ENCODE peak calls at places on chromosomes 7 and 10, in nine cellular contexts. J, U, O, R, H, W, Z, F and D are unnamed samples.

GRCh38 chr7:16785316-16785715 is 19.5 kb downstream of the AGR2 start:
- DNase-seq in J (no peak), U (no peak), O (no peak), R (no peak), H (no peak), W (no peak), Z (no peak), F (no peak), D (no peak)

GRCh38 chr7:11458736-11459483 is 373.1 kb downstream of the THSD7A start:
- DNase-seq in J (peak), U (no peak), O (no peak), R (peak), H (peak), W (peak), Z (no peak), F (peak), D (no peak)

GRCh38 chr7:131183611-131184119 is 144.0 kb upstream of the MKLN1 start:
- DNase-seq in J (no peak), U (no peak), O (no peak), R (no peak), H (no peak), W (no peak), Z (no peak), F (no peak), D (no peak)

GRCh38 chr10:87092861-87093460 is 1.7 kb downstream of the GLUD1 start:
- DNase-seq in J (peak), U (peak), O (no peak), R (peak), H (peak), W (peak), Z (no peak), F (no peak), D (no peak)

GRCh38 chr10:103671126-103671525 is 177.6 kb downstream of the NEURL1 start:
- DNase-seq in J (no peak), U (no peak), O (no peak), R (no peak), H (no peak), W (no peak), Z (no peak), F (no peak), D (no peak)

GRCh38 chr10:42898037-42898960 is 115.7 kb downstream of the BMS1 start:
- DNase-seq in J (no peak), U (no peak), O (no peak), R (no peak), H (no peak), W (no peak), Z (no peak), F (no peak), D (no peak)

GRCh38 chr7:151744051-151744580 is 132.8 kb downstream of the PRKAG2 start:
- DNase-seq in J (no peak), U (no peak), O (no peak), R (no peak), H (no peak), W (no peak), Z (no peak), F (no peak), D (no peak)

GRCh38 chr7:69276011-69276729 is 322.1 kb upstream of the AUTS2 start:
- DNase-seq in J (no peak), U (no peak), O (no peak), R (peak), H (no peak), W (peak), Z (no peak), F (no peak), D (no peak)

GRCh38 chr10:35185260-35186034 is 58.8 kb downstream of the CREM start:
- DNase-seq in J (no peak), U (no peak), O (no peak), R (no peak), H (peak), W (no peak), Z (no peak), F (no peak), D (no peak)

GRCh38 chr10:112912441-112912911 is 37.6 kb upstream of the TCF7L2 start:
- DNase-seq in J (no peak), U (no peak), O (no peak), R (no peak), H (peak), W (no peak), Z (no peak), F (no peak), D (no peak)

GRCh38 chr7:105990726-105991465 is 27.8 kb downstream of the CDHR3 start:
- DNase-seq in J (no peak), U (peak), O (no peak), R (no peak), H (no peak), W (no peak), Z (no peak), F (no peak), D (no peak)

GRCh38 chr7:102395620-102395957 is 574 bp upstream of the PRKRIP1 start:
- DNase-seq in J (no peak), U (no peak), O (no peak), R (no peak), H (no peak), W (no peak), Z (peak), F (no peak), D (no peak)

GRCh38 chr10:17143055-17143690 is 13.6 kb upstream of the CUBN start:
- DNase-seq in J (no peak), U (no peak), O (no peak), R (no peak), H (no peak), W (no peak), Z (no peak), F (no peak), D (no peak)

GRCh38 chr10:12772797-12773587 is 228.5 kb downstream of the CCDC3 start:
- DNase-seq in J (no peak), U (no peak), O (no peak), R (no peak), H (no peak), W (no peak), Z (no peak), F (no peak), D (no peak)

GRCh38 chr7:30717181-30717580 is 34.8 kb upstream of the INMT start:
- DNase-seq in J (no peak), U (no peak), O (no peak), R (no peak), H (peak), W (no peak), Z (no peak), F (peak), D (no peak)

GRCh38 chr7:64893401-64893800 is 9.7 kb upstream of the ZNF273 start:
- DNase-seq in J (no peak), U (no peak), O (no peak), R (no peak), H (no peak), W (no peak), Z (no peak), F (no peak), D (no peak)

GRCh38 chr7:20797174-20798080 is 10.7 kb upstream of the SP8 start:
- DNase-seq in J (no peak), U (peak), O (no peak), R (no peak), H (no peak), W (no peak), Z (no peak), F (no peak), D (no peak)

GRCh38 chr10:22666287-22667092 is 47.9 kb downstream of the PIP4K2A start:
- DNase-seq in J (no peak), U (no peak), O (no peak), R (peak), H (no peak), W (no peak), Z (no peak), F (no peak), D (no peak)

GRCh38 chr7:93558705-93559614 is 15.6 kb downstream of the CALCR start:
- DNase-seq in J (peak), U (no peak), O (no peak), R (peak), H (no peak), W (peak), Z (no peak), F (peak), D (no peak)

GRCh38 chr7:79553811-79554555 is 100.5 kb upstream of the MAGI2 start:
- DNase-seq in J (no peak), U (no peak), O (no peak), R (no peak), H (peak), W (peak), Z (no peak), F (peak), D (no peak)

GRCh38 chr10:59098811-59099452 is 77.5 kb upstream of the PHYHIPL start:
- DNase-seq in J (no peak), U (no peak), O (no peak), R (no peak), H (no peak), W (peak), Z (no peak), F (no peak), D (no peak)

GRCh38 chr7:77238703-77239136 is 39.1 kb upstream of the FGL2 start:
- DNase-seq in J (no peak), U (no peak), O (no peak), R (peak), H (no peak), W (no peak), Z (no peak), F (no peak), D (no peak)

GRCh38 chr10:93254180-93254847 is 180.6 kb downstream of the CYP26A1 start:
- DNase-seq in J (no peak), U (no peak), O (no peak), R (no peak), H (no peak), W (no peak), Z (no peak), F (no peak), D (no peak)

GRCh38 chr7:117092801-117093200 is 139.5 kb downstream of the ST7 start:
- DNase-seq in J (no peak), U (no peak), O (no peak), R (peak), H (no peak), W (peak), Z (no peak), F (no peak), D (no peak)

GRCh38 chr7:7803597-7804229 is 85.3 kb upstream of the RPA3 start:
- DNase-seq in J (no peak), U (no peak), O (no peak), R (no peak), H (no peak), W (no peak), Z (no peak), F (no peak), D (no peak)

GRCh38 chr7:110839866-110840265 is 251.1 kb upstream of the LRRN3 start:
- DNase-seq in J (peak), U (no peak), O (no peak), R (no peak), H (peak), W (peak), Z (no peak), F (no peak), D (no peak)

GRCh38 chr7:36904802-36905201 is 180.5 kb upstream of the AOAH start:
- DNase-seq in J (no peak), U (no peak), O (no peak), R (peak), H (no peak), W (no peak), Z (no peak), F (no peak), D (no peak)

GRCh38 chr7:3381073-3381685 is 80.1 kb downstream of the SDK1 start:
- DNase-seq in J (no peak), U (no peak), O (no peak), R (no peak), H (no peak), W (no peak), Z (no peak), F (no peak), D (no peak)

GRCh38 chr10:11810313-11810766 is 12.8 kb upstream of the PROSER2 start:
- DNase-seq in J (peak), U (no peak), O (no peak), R (no peak), H (peak), W (peak), Z (no peak), F (no peak), D (no peak)

GRCh38 chr10:72263613-72264241 is 10.0 kb upstream of the DDIT4 start:
- DNase-seq in J (peak), U (no peak), O (no peak), R (peak), H (peak), W (no peak), Z (no peak), F (no peak), D (no peak)

GRCh38 chr7:123352226-123352550 is 152.4 kb upstream of the SLC13A1 start:
- DNase-seq in J (no peak), U (no peak), O (no peak), R (no peak), H (no peak), W (no peak), Z (no peak), F (no peak), D (no peak)

GRCh38 chr10:43375401-43376020 is 4.1 kb downstream of the FXYD4 start:
- DNase-seq in J (peak), U (no peak), O (no peak), R (no peak), H (no peak), W (no peak), Z (no peak), F (no peak), D (no peak)

GRCh38 chr10:63553473-63553872 is 32.3 kb downstream of the REEP3 start:
- DNase-seq in J (no peak), U (no peak), O (no peak), R (no peak), H (peak), W (no peak), Z (no peak), F (peak), D (no peak)

GRCh38 chr7:4406288-4407058 is 275.6 kb upstream of the FOXK1 start:
- DNase-seq in J (no peak), U (no peak), O (no peak), R (no peak), H (peak), W (no peak), Z (no peak), F (no peak), D (no peak)

GRCh38 chr10:99435986-99436633 is 5.7 kb upstream of the GOT1 start:
- DNase-seq in J (peak), U (no peak), O (no peak), R (no peak), H (peak), W (no peak), Z (no peak), F (no peak), D (no peak)

GRCh38 chr10:96287392-96288105 is 16.2 kb upstream of the BLNK start:
- DNase-seq in J (no peak), U (no peak), O (no peak), R (peak), H (no peak), W (no peak), Z (no peak), F (peak), D (no peak)

GRCh38 chr10:127449491-127449890 is 99.6 kb upstream of the NPS start:
- DNase-seq in J (no peak), U (no peak), O (no peak), R (no peak), H (no peak), W (no peak), Z (no peak), F (no peak), D (no peak)

DNA sequence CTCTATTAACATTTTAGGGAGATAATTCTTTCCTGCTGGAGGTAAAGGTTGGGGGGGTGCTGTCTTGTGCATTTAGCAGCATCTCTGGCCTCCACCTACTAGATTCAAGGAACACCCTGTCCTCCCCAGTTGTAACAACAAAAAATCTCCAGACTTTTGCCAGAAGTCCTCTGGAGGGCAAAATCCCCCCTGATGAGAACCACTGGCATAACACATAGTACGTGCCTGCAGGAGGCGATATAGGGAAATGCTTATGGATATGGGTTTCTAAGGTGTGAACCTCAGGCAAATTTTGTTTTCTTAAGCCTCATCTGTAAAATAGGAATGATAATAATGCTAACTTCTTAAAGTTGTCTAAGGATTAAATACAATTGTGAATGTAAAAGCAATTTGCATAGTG is 2.9 kb upstream of the OSBPL3 start:
- DNase-seq in J (peak), U (no peak), O (no peak), R (no peak), H (peak), W (no peak), Z (no peak), F (no peak), D (no peak)
- TF ChIP-seq CTCF in J (peak), U (peak), O (no peak), R (no peak), H (peak), W (no peak), Z (peak), F (no peak), D (no peak)

DNA sequence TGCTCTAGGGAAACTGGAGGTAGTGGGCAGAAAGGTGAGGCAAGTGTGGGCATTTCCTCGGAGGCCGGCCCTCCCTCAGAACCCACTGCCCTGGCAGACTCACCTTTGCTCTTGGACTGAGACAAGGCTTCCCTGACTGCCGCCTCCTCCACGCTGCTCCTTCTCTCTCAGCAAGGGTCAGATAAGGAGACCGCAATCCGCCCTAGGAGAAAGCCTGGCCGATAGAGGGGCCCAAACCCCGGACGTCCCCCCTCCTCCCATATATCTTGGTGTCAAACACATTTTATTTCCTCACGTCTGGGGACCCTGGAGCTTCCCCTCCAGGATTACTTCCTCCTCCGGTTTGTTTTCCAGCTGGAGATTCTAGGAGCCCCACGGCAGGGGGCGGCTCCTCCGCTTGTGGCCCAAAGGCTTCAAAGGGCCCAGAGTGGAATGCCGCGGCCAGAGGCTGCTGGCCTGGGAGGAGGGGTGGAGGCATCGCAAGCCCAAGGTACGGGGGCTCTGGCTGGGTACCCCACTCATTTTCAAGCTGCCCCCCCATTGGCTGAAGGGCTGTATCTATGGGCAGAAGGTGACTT is 31.6 kb upstream of the LBX1 start:
- DNase-seq in J (no peak), U (peak), O (no peak), R (no peak), H (no peak), W (no peak), Z (no peak), F (no peak), D (no peak)
- TF ChIP-seq CTCF in J (no peak), U (no peak), O (no peak), R (no peak), H (no peak), W (no peak), Z (no peak), F (no peak), D (no peak)

DNA sequence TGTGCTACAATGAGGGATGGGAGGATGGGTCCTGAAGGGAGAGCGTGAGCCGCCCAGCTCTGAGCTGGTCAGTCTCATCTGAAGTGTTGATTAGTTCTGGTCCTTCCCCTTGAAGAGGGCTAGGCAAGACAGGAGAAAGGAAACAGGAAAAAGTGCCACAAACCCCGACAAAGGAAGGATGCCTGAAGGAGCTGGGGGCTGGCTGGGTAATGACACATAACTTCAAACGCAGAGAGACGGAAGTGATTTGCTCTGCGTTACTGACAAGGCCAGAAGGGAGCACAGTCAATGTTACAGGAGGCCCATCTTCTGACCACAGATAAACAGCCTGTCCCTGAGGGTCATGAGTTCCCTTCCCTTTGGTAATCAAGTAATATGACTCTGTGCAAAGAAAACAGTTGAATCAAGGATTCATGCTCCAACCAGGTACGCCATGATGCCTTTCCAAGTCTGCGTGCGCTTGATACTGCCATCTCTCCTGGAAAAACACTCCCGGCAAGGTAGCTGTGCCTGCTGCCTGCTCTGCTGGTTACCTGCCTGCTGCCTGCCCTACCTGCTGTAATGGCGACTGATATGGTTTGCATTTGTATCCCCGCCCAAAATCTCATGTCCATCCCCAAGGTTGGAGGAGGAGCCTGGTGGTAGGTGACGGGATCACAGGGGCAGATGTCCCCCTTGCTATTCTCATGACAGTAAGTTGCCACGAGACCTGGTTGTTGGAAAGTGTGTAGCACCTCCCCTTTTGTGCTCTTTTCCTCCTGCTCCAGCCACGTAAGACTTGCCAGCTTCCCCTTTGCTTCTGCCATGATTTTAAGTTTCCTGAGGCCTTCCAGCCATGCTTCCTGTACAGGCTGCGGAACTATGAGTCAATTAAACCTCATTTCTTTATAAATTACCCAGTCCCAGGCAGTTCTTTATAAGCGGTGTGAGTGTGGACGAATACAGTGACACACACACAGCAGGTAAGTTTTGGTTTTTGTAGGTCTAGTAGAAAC is 57.9 kb downstream of the GRB10 start:
- DNase-seq in J (no peak), U (no peak), O (no peak), R (no peak), H (no peak), W (no peak), Z (no peak), F (no peak), D (no peak)
- TF ChIP-seq CTCF in J (no peak), U (peak), O (no peak), R (no peak), H (no peak), W (no peak), Z (no peak), F (no peak), D (no peak)

GRCh38 chr7:48296976-48297375 is 125.7 kb downstream of the ABCA13 start:
- DNase-seq in J (no peak), U (no peak), O (no peak), R (no peak), H (no peak), W (no peak), Z (no peak), F (no peak), D (no peak)

GRCh38 chr7:48298779-48299178 is 127.5 kb downstream of the ABCA13 start:
- DNase-seq in J (no peak), U (no peak), O (no peak), R (no peak), H (peak), W (peak), Z (no peak), F (peak), D (no peak)

GRCh38 chr7:48300301-48300700 is 129.0 kb downstream of the ABCA13 start:
- DNase-seq in J (no peak), U (no peak), O (no peak), R (no peak), H (no peak), W (no peak), Z (no peak), F (no peak), D (no peak)

GRCh38 chr7:48301201-48301600 is 129.9 kb downstream of the ABCA13 start:
- DNase-seq in J (no peak), U (no peak), O (no peak), R (no peak), H (no peak), W (no peak), Z (no peak), F (no peak), D (no peak)

GRCh38 chr7:48299580-48300169 is 128.4 kb downstream of the ABCA13 start:
- DNase-seq in J (peak), U (peak), O (no peak), R (peak), H (peak), W (peak), Z (peak), F (peak), D (peak)
- TF ChIP-seq CTCF in J (peak), U (peak), O (peak), R (peak), H (peak), W (peak), Z (peak), F (peak), D (no peak)

GRCh38 chr7:964401-965231 is 10.1 kb upstream of the ADAP1 start:
- DNase-seq in J (no peak), U (no peak), O (no peak), R (peak), H (peak), W (peak), Z (no peak), F (no peak), D (no peak)
- TF ChIP-seq CTCF in J (no peak), U (peak), O (peak), R (no peak), H (peak), W (peak), Z (peak), F (no peak), D (no peak)